ENCODE peak calls at places on chromosomes 7 and 10, in six cellular contexts. A is transverse colon, F is H1, K is stomach, P is HepG2, U is suprapubic skin. M is an unnamed sample.

GRCh38 chr7:44112231-44112996 is 8.3 kb downstream of the AEBP1 start:
- DNase-seq in U (no peak), K (no peak), P (no peak), A (no peak), F (no peak), M (no peak)

GRCh38 chr10:126468876-126469643 is 80.8 kb upstream of the ADAM12 start:
- DNase-seq in P (no peak), K (no peak), F (no peak), A (no peak), U (no peak), M (no peak)

GRCh38 chr10:95793401-95794045 is 37.6 kb downstream of the ENTPD1 start:
- DNase-seq in K (no peak), A (peak; percentile 47), U (no peak), F (no peak), P (no peak), M (no peak)

GRCh38 chr10:95788830-95789229 is 32.9 kb downstream of the ENTPD1 start:
- DNase-seq in F (no peak), K (no peak), P (no peak), U (no peak), A (no peak), M (no peak)

GRCh38 chr10:42866115-42866995 is 83.8 kb downstream of the BMS1 start:
- DNase-seq in A (peak; percentile 64), K (peak; percentile 82), P (peak; percentile 30), F (peak; percentile 90), U (peak; percentile 87), M (peak; percentile 53)

GRCh38 chr7:116544488-116544887 is 19.7 kb downstream of the CAV1 start:
- DNase-seq in P (no peak), U (no peak), K (no peak), F (no peak), A (no peak), M (no peak)

GRCh38 chr10:37831495-37832333 is 25.7 kb downstream of the ZNF248 start:
- DNase-seq in U (no peak), F (no peak), K (no peak), A (no peak), P (peak; percentile 53), M (no peak)

GRCh38 chr10:109978481-109978880 is 29.3 kb upstream of the ADD3 start:
- DNase-seq in F (peak; percentile 88), K (peak; percentile 45), P (peak; percentile 29), U (no peak), A (peak; percentile 76), M (no peak)

GRCh38 chr10:124744688-124745055 is 494 bp upstream of the FAM53B start:
- DNase-seq in F (no peak), A (no peak), U (no peak), P (peak; percentile 89), K (no peak), M (no peak)

GRCh38 chr7:50069613-50070012 is 23.4 kb downstream of the ZPBP start:
- DNase-seq in P (peak; percentile 12), K (no peak), U (peak; percentile 80), F (no peak), A (no peak), M (no peak)

GRCh38 chr10:21519981-21520436 is 5.5 kb downstream of the SKIDA1 start:
- DNase-seq in A (no peak), U (no peak), F (no peak), K (no peak), P (no peak), M (no peak)

GRCh38 chr7:139946539-139946938 is 116.2 kb downstream of the PARP12 start:
- DNase-seq in U (no peak), K (no peak), A (no peak), F (no peak), P (no peak), M (no peak)

GRCh38 chr7:136064627-136065237 is 87.6 kb upstream of the MTPN start:
- DNase-seq in F (no peak), U (no peak), A (no peak), P (no peak), K (no peak), M (no peak)

GRCh38 chr7:44894881-44895600 is 9.7 kb upstream of the PURB start:
- DNase-seq in P (no peak), U (no peak), K (no peak), F (no peak), A (no peak), M (no peak)

GRCh38 chr7:135320277-135320676 is 86.6 kb downstream of the STRA8 start:
- DNase-seq in U (no peak), P (no peak), F (no peak), K (peak; percentile 79), A (peak; percentile 69), M (no peak)

GRCh38 chr7:138245682-138246081 is 169.4 kb downstream of the AKR1D1 start:
- DNase-seq in U (no peak), F (no peak), A (no peak), P (peak; percentile 97), K (no peak), M (no peak)

GRCh38 chr7:106344861-106345260 is 60.1 kb upstream of the NAMPT start:
- DNase-seq in U (no peak), F (no peak), A (no peak), P (no peak), K (no peak), M (no peak)

GRCh38 chr10:17453377-17454091 is 861 bp downstream of the ST8SIA6 start:
- DNase-seq in U (no peak), P (no peak), A (peak; percentile 65), K (peak; percentile 41), F (peak; percentile 80), M (peak; percentile 14)

GRCh38 chr10:68133553-68133952 is 24.3 kb downstream of the MYPN start:
- DNase-seq in U (no peak), A (no peak), K (peak; percentile 51), F (no peak), P (no peak), M (no peak)

GRCh38 chr7:12287886-12288285 is 76.8 kb downstream of the TMEM106B start:
- DNase-seq in F (no peak), K (no peak), P (no peak), U (no peak), A (no peak), M (no peak)

GRCh38 chr10:102003541-102003940 is 52.4 kb downstream of the ARMH3 start:
- DNase-seq in U (no peak), A (no peak), F (no peak), K (no peak), P (no peak), M (no peak)

GRCh38 chr10:42149027-42149700 is 489.2 kb downstream of the ZNF33B start:
- DNase-seq in K (no peak), P (no peak), U (peak; percentile 80), F (no peak), A (no peak), M (no peak)

GRCh38 chr7:3089493-3089892 is 45.8 kb upstream of the CARD11 start:
- DNase-seq in U (no peak), K (no peak), P (peak; percentile 27), F (peak; percentile 73), A (no peak), M (no peak)

GRCh38 chr10:30463944-30464451 is 30.0 kb downstream of the MAP3K8 start:
- DNase-seq in F (no peak), K (no peak), A (no peak), U (no peak), P (no peak), M (no peak)

GRCh38 chr7:27191716-27192545 is 6.9 kb upstream of the HOXA11 start:
- DNase-seq in F (peak; percentile 72), U (peak; percentile 80), A (peak; percentile 48), K (peak; percentile 24), P (no peak), M (no peak)

GRCh38 chr7:50682079-50682478 is 100.6 kb downstream of the GRB10 start:
- DNase-seq in P (no peak), K (no peak), F (no peak), U (no peak), A (no peak), M (no peak)

GRCh38 chr7:21542891-21543527 is at the start of gene DNAH11:
- DNase-seq in A (peak; percentile 11), P (no peak), U (no peak), F (peak; percentile 88), K (peak; percentile 28), M (no peak)
- TF ChIP-seq POLR2AphosphoS5 in A (no peak), P (no peak), U (no peak), F (peak; percentile 33), K (no peak), M (no peak)

GRCh38 chr10:97679594-97679993 is 7.4 kb downstream of the AVPI1 start:
- DNase-seq in F (no peak), P (no peak), K (no peak), A (no peak), U (no peak), M (no peak)

GRCh38 chr10:97682042-97682441 is 5.0 kb downstream of the AVPI1 start:
- DNase-seq in U (no peak), K (no peak), P (peak; percentile 50), F (no peak), A (peak; percentile 49), M (no peak)

GRCh38 chr10:97673736-97674525 is 13.1 kb downstream of the AVPI1 start:
- DNase-seq in K (no peak), F (no peak), P (no peak), U (no peak), A (no peak), M (no peak)

GRCh38 chr10:97676770-97677581 is 10.1 kb downstream of the AVPI1 start:
- DNase-seq in K (peak; percentile 41), A (peak; percentile 53), U (no peak), P (peak; percentile 49), F (peak; percentile 55), M (peak; percentile 54)
- TF ChIP-seq POLR2A in K (no peak), A (no peak), U (no peak), P (peak; percentile 25), F (peak; percentile 47), M (peak; percentile 24)

GRCh38 chr7:22373911-22374310 is 17.0 kb upstream of the RAPGEF5 start:
- DNase-seq in F (no peak), U (no peak), P (no peak), K (no peak), A (no peak), M (no peak)

GRCh38 chr7:22375359-22376048 is 18.6 kb upstream of the RAPGEF5 start:
- DNase-seq in U (no peak), P (no peak), K (no peak), F (no peak), A (no peak), M (no peak)

GRCh38 chr7:22380333-22380732 is 23.4 kb upstream of the RAPGEF5 start:
- DNase-seq in F (no peak), U (no peak), A (no peak), K (no peak), P (no peak), M (no peak)

GRCh38 chr7:22378199-22378961 is 21.4 kb upstream of the RAPGEF5 start:
- DNase-seq in A (no peak), U (no peak), F (no peak), K (no peak), P (peak; percentile 96), M (no peak)

DNA sequence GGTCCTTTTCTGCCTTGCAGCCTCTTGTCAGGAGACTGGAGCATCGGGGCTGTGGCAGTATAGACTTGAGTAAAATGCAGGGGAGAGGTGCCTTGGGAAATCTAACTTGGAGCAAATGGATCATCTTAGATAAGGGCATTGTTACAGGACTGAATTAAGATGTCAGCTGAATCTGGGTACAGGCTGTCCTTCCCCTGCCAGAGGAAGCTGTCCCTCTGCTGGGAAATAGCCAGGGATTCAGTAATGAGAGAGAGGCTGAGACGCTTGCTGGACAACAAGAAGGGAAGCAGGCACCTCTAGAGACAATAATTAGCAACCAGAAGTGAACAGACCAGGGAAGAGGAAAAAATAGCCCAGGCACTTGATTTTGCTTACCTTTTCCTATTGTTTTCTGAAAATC is 20.7 kb upstream of the RAPGEF5 start:
- DNase-seq in U (no peak), A (no peak), F (no peak), K (no peak), P (no peak), M (no peak)
- TF ChIP-seq POLR2AphosphoS5 in U (no peak), A (no peak), F (no peak), K (no peak), P (no peak), M (no peak)

GRCh38 chr7:66426996-66427395 is 201.7 kb upstream of the KCTD7 start:
- DNase-seq in F (no peak), K (no peak), U (no peak), A (no peak), P (no peak), M (no peak)
- TF ChIP-seq POLR2A in F (no peak), K (no peak), U (no peak), A (no peak), P (no peak), M (no peak)

M was measured in GM12892.